ENCODE peak calls at places on chromosomes 1 and 21, in five cellular contexts. One of them, this sample, is unnamed.

GRCh38 chr1:156177918-156178654 is 15.8 kb upstream of the SLC25A44 start:
- DNase-seq in cardiac muscle cell: no peak
- DNase-seq in mucosa of descending colon: no peak
- DNase-seq in LNCaP clone FGC: no peak
- DNase-seq in neural progenitor cell: no peak
- DNase-seq in this sample: no peak

GRCh38 chr1:30648408-30649000 is 74.9 kb downstream of the MATN1 start:
- DNase-seq in cardiac muscle cell: no peak
- DNase-seq in LNCaP clone FGC: no peak
- DNase-seq in mucosa of descending colon: no peak
- DNase-seq in neural progenitor cell: no peak
- DNase-seq in this sample: no peak

GRCh38 chr1:27864264-27864895 is 8.0 kb upstream of the THEMIS2 start:
- DNase-seq in cardiac muscle cell: no peak
- DNase-seq in neural progenitor cell: no peak
- DNase-seq in mucosa of descending colon: no peak
- DNase-seq in LNCaP clone FGC: peak
- DNase-seq in this sample: no peak

GRCh38 chr1:54335396-54336056 is 70.7 kb downstream of the SSBP3 start:
- DNase-seq in mucosa of descending colon: no peak
- DNase-seq in neural progenitor cell: no peak
- DNase-seq in LNCaP clone FGC: no peak
- DNase-seq in cardiac muscle cell: no peak
- DNase-seq in this sample: peak

GRCh38 chr1:18890704-18891103 is 11.7 kb downstream of the ALDH4A1 start:
- DNase-seq in LNCaP clone FGC: no peak
- DNase-seq in cardiac muscle cell: no peak
- DNase-seq in mucosa of descending colon: no peak
- DNase-seq in neural progenitor cell: no peak
- DNase-seq in this sample: peak

GRCh38 chr21:41643246-41643966 is 123.4 kb downstream of the RIPK4 start:
- DNase-seq in neural progenitor cell: no peak
- DNase-seq in LNCaP clone FGC: no peak
- DNase-seq in cardiac muscle cell: no peak
- DNase-seq in mucosa of descending colon: no peak
- DNase-seq in this sample: peak

GRCh38 chr1:160251687-160252526 is 10.4 kb downstream of the DCAF8 start:
- DNase-seq in mucosa of descending colon: peak
- DNase-seq in neural progenitor cell: peak
- DNase-seq in cardiac muscle cell: peak
- DNase-seq in LNCaP clone FGC: peak
- DNase-seq in this sample: peak

GRCh38 chr1:109704173-109704572 is 7.9 kb upstream of the GSTM5 start:
- DNase-seq in mucosa of descending colon: no peak
- DNase-seq in cardiac muscle cell: no peak
- DNase-seq in neural progenitor cell: peak
- DNase-seq in LNCaP clone FGC: no peak
- DNase-seq in this sample: no peak

GRCh38 chr1:180802849-180803248 is 109.8 kb upstream of the KIAA1614 start:
- DNase-seq in mucosa of descending colon: no peak
- DNase-seq in cardiac muscle cell: no peak
- DNase-seq in LNCaP clone FGC: no peak
- DNase-seq in neural progenitor cell: no peak
- DNase-seq in this sample: no peak

GRCh38 chr1:77288275-77288674 is 6.5 kb downstream of the AK5 start:
- DNase-seq in cardiac muscle cell: no peak
- DNase-seq in LNCaP clone FGC: no peak
- DNase-seq in neural progenitor cell: no peak
- DNase-seq in mucosa of descending colon: no peak
- DNase-seq in this sample: peak

GRCh38 chr1:150970818-150971582 is 3.6 kb downstream of the CERS2 start:
- DNase-seq in LNCaP clone FGC: no peak
- DNase-seq in neural progenitor cell: peak
- DNase-seq in cardiac muscle cell: peak
- DNase-seq in mucosa of descending colon: peak
- DNase-seq in this sample: peak

GRCh38 chr1:64378826-64379225 is 91.1 kb upstream of the CACHD1 start:
- DNase-seq in mucosa of descending colon: no peak
- DNase-seq in neural progenitor cell: peak
- DNase-seq in cardiac muscle cell: no peak
- DNase-seq in LNCaP clone FGC: peak
- DNase-seq in this sample: no peak

GRCh38 chr1:205449750-205450443 is 5.9 kb downstream of the BLACAT1 start:
- DNase-seq in LNCaP clone FGC: no peak
- DNase-seq in neural progenitor cell: peak
- DNase-seq in mucosa of descending colon: peak
- DNase-seq in cardiac muscle cell: peak
- DNase-seq in this sample: peak

GRCh38 chr21:42724226-42724920 is 71.0 kb downstream of the PDE9A start:
- DNase-seq in neural progenitor cell: no peak
- DNase-seq in LNCaP clone FGC: no peak
- DNase-seq in cardiac muscle cell: no peak
- DNase-seq in mucosa of descending colon: peak
- DNase-seq in this sample: peak

GRCh38 chr1:99170516-99170915 is 93.8 kb upstream of the PLPPR4 start:
- DNase-seq in neural progenitor cell: no peak
- DNase-seq in LNCaP clone FGC: no peak
- DNase-seq in mucosa of descending colon: no peak
- DNase-seq in cardiac muscle cell: no peak
- DNase-seq in this sample: peak

GRCh38 chr1:187078321-187078720 is 249.6 kb downstream of the PLA2G4A start:
- DNase-seq in mucosa of descending colon: no peak
- DNase-seq in cardiac muscle cell: no peak
- DNase-seq in neural progenitor cell: no peak
- DNase-seq in LNCaP clone FGC: no peak
- DNase-seq in this sample: no peak

GRCh38 chr1:38815903-38816627 is 43.5 kb downstream of the RRAGC start:
- DNase-seq in LNCaP clone FGC: no peak
- DNase-seq in cardiac muscle cell: no peak
- DNase-seq in mucosa of descending colon: no peak
- DNase-seq in neural progenitor cell: no peak
- DNase-seq in this sample: no peak

GRCh38 chr1:21955058-21955457 is 17.9 kb upstream of the HSPG2 start:
- DNase-seq in cardiac muscle cell: no peak
- DNase-seq in mucosa of descending colon: peak
- DNase-seq in LNCaP clone FGC: no peak
- DNase-seq in neural progenitor cell: no peak
- DNase-seq in this sample: no peak

GRCh38 chr21:38490411-38491020 is 7.8 kb downstream of the ERG start:
- DNase-seq in LNCaP clone FGC: no peak
- DNase-seq in cardiac muscle cell: no peak
- DNase-seq in neural progenitor cell: no peak
- DNase-seq in mucosa of descending colon: no peak
- DNase-seq in this sample: no peak

GRCh38 chr1:12189328-12189682 is 22.5 kb downstream of the TNFRSF1B start:
- DNase-seq in mucosa of descending colon: no peak
- DNase-seq in cardiac muscle cell: no peak
- DNase-seq in neural progenitor cell: no peak
- DNase-seq in LNCaP clone FGC: no peak
- DNase-seq in this sample: no peak

GRCh38 chr1:34988147-34988546 is 3.0 kb upstream of the TMEM35B start:
- DNase-seq in mucosa of descending colon: no peak
- DNase-seq in neural progenitor cell: no peak
- DNase-seq in cardiac muscle cell: no peak
- DNase-seq in LNCaP clone FGC: no peak
- DNase-seq in this sample: no peak

GRCh38 chr1:210816136-210816535 is 317.8 kb downstream of the KCNH1 start:
- DNase-seq in cardiac muscle cell: peak
- DNase-seq in LNCaP clone FGC: no peak
- DNase-seq in mucosa of descending colon: no peak
- DNase-seq in neural progenitor cell: no peak
- DNase-seq in this sample: no peak

GRCh38 chr1:230176871-230177411 is 109.9 kb downstream of the GALNT2 start:
- DNase-seq in neural progenitor cell: peak
- DNase-seq in mucosa of descending colon: peak
- DNase-seq in LNCaP clone FGC: no peak
- DNase-seq in cardiac muscle cell: no peak
- DNase-seq in this sample: peak

GRCh38 chr1:147760481-147761260 is at the start of gene GJA5:
- DNase-seq in neural progenitor cell: no peak
- DNase-seq in cardiac muscle cell: no peak
- DNase-seq in mucosa of descending colon: no peak
- DNase-seq in LNCaP clone FGC: no peak
- DNase-seq in this sample: no peak

GRCh38 chr1:227891955-227892871 is 55.5 kb downstream of the WNT9A start:
- DNase-seq in neural progenitor cell: peak
- DNase-seq in cardiac muscle cell: no peak
- DNase-seq in mucosa of descending colon: peak
- DNase-seq in LNCaP clone FGC: no peak
- DNase-seq in this sample: peak

GRCh38 chr1:216902669-216903388 is 179.6 kb upstream of the ESRRG start:
- DNase-seq in mucosa of descending colon: no peak
- DNase-seq in cardiac muscle cell: no peak
- DNase-seq in LNCaP clone FGC: peak
- DNase-seq in neural progenitor cell: no peak
- DNase-seq in this sample: peak

GRCh38 chr1:107877092-107877491 is 87.9 kb downstream of the VAV3 start:
- DNase-seq in neural progenitor cell: no peak
- DNase-seq in cardiac muscle cell: no peak
- DNase-seq in LNCaP clone FGC: no peak
- DNase-seq in mucosa of descending colon: no peak
- DNase-seq in this sample: peak

GRCh38 chr21:39670741-39671140 is 58.0 kb downstream of the B3GALT5 start:
- DNase-seq in cardiac muscle cell: no peak
- DNase-seq in mucosa of descending colon: no peak
- DNase-seq in neural progenitor cell: no peak
- DNase-seq in LNCaP clone FGC: no peak
- DNase-seq in this sample: no peak

GRCh38 chr1:183270541-183271141 is 84.6 kb downstream of the LAMC2 start:
- DNase-seq in cardiac muscle cell: no peak
- DNase-seq in LNCaP clone FGC: no peak
- DNase-seq in mucosa of descending colon: no peak
- DNase-seq in neural progenitor cell: no peak
- DNase-seq in this sample: peak

GRCh38 chr1:198529414-198529813 is 11.1 kb downstream of the ATP6V1G3 start:
- DNase-seq in LNCaP clone FGC: no peak
- DNase-seq in cardiac muscle cell: no peak
- DNase-seq in neural progenitor cell: no peak
- DNase-seq in mucosa of descending colon: no peak
- DNase-seq in this sample: peak

GRCh38 chr1:151013518-151013917 is 5.3 kb downstream of the PRUNE1 start:
- DNase-seq in LNCaP clone FGC: no peak
- DNase-seq in mucosa of descending colon: no peak
- DNase-seq in neural progenitor cell: no peak
- DNase-seq in cardiac muscle cell: peak
- DNase-seq in this sample: peak

GRCh38 chr21:45109831-45110492 is 35.6 kb downstream of the ADARB1 start:
- DNase-seq in LNCaP clone FGC: no peak
- DNase-seq in cardiac muscle cell: peak
- DNase-seq in mucosa of descending colon: no peak
- DNase-seq in neural progenitor cell: no peak
- DNase-seq in this sample: no peak

GRCh38 chr1:67612690-67613322 is 72.2 kb upstream of the GADD45A start:
- DNase-seq in cardiac muscle cell: peak
- DNase-seq in LNCaP clone FGC: no peak
- DNase-seq in neural progenitor cell: no peak
- DNase-seq in mucosa of descending colon: no peak
- DNase-seq in this sample: no peak

GRCh38 chr1:38872401-38873026 is 634 bp downstream of the MYCBP start:
- DNase-seq in cardiac muscle cell: peak
- DNase-seq in mucosa of descending colon: no peak
- DNase-seq in neural progenitor cell: peak
- DNase-seq in LNCaP clone FGC: no peak
- DNase-seq in this sample: peak

GRCh38 chr1:35454616-35455015 is 102.6 kb downstream of the KIAA0319L start:
- DNase-seq in neural progenitor cell: no peak
- DNase-seq in cardiac muscle cell: no peak
- DNase-seq in mucosa of descending colon: no peak
- DNase-seq in LNCaP clone FGC: no peak
- DNase-seq in this sample: peak

GRCh38 chr1:88003255-88003654 is 674.6 kb downstream of the LMO4 start:
- DNase-seq in neural progenitor cell: no peak
- DNase-seq in cardiac muscle cell: no peak
- DNase-seq in mucosa of descending colon: no peak
- DNase-seq in LNCaP clone FGC: no peak
- DNase-seq in this sample: no peak

GRCh38 chr1:17118706-17119075 is 560 bp downstream of the PADI2 start:
- DNase-seq in LNCaP clone FGC: no peak
- DNase-seq in neural progenitor cell: peak
- DNase-seq in mucosa of descending colon: peak
- DNase-seq in cardiac muscle cell: peak
- DNase-seq in this sample: no peak
- H3K4me3 ChIP-seq in LNCaP clone FGC: peak
- H3K4me3 ChIP-seq in neural progenitor cell: peak
- H3K4me3 ChIP-seq in mucosa of descending colon: peak
- H3K4me3 ChIP-seq in cardiac muscle cell: peak
- H3K4me3 ChIP-seq in this sample: no peak

GRCh38 chr21:31728191-31728590 is 3.7 kb downstream of the SCAF4 start:
- DNase-seq in neural progenitor cell: no peak
- DNase-seq in LNCaP clone FGC: no peak
- DNase-seq in mucosa of descending colon: no peak
- DNase-seq in cardiac muscle cell: no peak
- DNase-seq in this sample: no peak
- H3K4me3 ChIP-seq in neural progenitor cell: peak
- H3K4me3 ChIP-seq in LNCaP clone FGC: no peak
- H3K4me3 ChIP-seq in mucosa of descending colon: no peak
- H3K4me3 ChIP-seq in cardiac muscle cell: no peak
- H3K4me3 ChIP-seq in this sample: no peak

DNA sequence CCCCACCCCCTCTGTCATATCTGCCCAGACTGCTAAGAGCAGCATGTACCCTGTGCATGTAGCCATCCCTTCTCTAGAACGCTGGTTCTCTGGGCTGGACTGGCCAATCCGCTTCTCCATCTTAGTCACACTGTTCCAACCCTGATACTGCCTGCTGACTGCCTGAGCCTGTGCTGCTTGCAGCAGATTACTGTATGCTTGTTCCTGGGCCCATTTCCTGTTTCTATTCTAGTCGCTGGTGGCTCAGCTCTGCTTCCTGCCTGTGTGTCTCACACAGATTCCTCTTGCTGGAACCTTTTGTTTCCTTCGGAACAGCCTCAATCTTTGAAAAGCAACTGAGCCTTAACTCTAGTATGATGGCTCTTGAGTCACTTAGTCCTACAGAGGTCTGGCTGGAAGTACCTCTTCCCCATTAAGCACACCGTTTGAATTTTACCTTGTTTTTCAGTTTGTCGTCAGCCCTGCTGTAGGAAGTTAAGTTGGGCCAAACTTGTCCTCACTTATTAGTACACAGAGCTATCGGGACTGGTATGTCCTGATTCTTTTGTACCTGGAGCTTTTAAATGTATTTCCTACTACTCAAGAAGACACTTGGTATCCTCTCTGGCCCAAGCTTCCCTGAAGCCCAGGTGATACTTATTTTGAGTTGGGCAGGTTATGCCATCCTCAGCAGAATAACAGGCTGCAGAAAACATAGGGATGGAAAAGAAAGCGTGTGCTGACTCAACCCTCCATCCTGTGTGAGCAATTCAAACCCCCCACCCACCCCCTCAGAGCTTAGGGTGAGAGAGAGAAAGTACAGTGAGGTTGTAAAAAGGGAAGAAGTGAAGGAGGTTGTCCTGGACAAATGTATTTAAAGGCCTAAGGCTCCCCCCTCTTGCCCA is 43.4 kb upstream of the PIGV start:
- DNase-seq in mucosa of descending colon: peak
- DNase-seq in LNCaP clone FGC: no peak
- DNase-seq in neural progenitor cell: peak
- DNase-seq in cardiac muscle cell: peak
- DNase-seq in this sample: peak
- H3K4me3 ChIP-seq in mucosa of descending colon: no peak
- H3K4me3 ChIP-seq in LNCaP clone FGC: no peak
- H3K4me3 ChIP-seq in neural progenitor cell: no peak
- H3K4me3 ChIP-seq in cardiac muscle cell: no peak
- H3K4me3 ChIP-seq in this sample: no peak

GRCh38 chr1:172086137-172086536 is 244.8 kb downstream of the DNM3 start:
- DNase-seq in neural progenitor cell: no peak
- DNase-seq in cardiac muscle cell: no peak
- DNase-seq in LNCaP clone FGC: no peak
- DNase-seq in mucosa of descending colon: no peak
- DNase-seq in this sample: no peak
- H3K4me3 ChIP-seq in neural progenitor cell: no peak
- H3K4me3 ChIP-seq in cardiac muscle cell: no peak
- H3K4me3 ChIP-seq in LNCaP clone FGC: no peak
- H3K4me3 ChIP-seq in mucosa of descending colon: no peak
- H3K4me3 ChIP-seq in this sample: no peak